ENCODE peak calls at places on chromosomes 6 and 20, in eight cellular contexts. X, B, D, S, K, L, E and V are unnamed samples. For H3K9me3 and H3K4me1, the result is how much of the 10 kb centered on the place peaks cover.

GRCh38 chr20:1588166-1588868 is 30.8 kb upstream of the SIRPD start:
- DNase-seq in K (no peak), E (no peak), L (no peak), D (no peak), X (no peak), S (no peak), B (no peak), V (no peak)

GRCh38 chr6:1865585-1865984 is 255.9 kb downstream of the FOXC1 start:
- DNase-seq in X (no peak), L (no peak), K (no peak), E (no peak), B (no peak), D (no peak), S (no peak), V (no peak)

GRCh38 chr6:32947552-32948465 is 5.1 kb downstream of the HLA-DMA start:
- DNase-seq in X (peak), S (peak), D (no peak), E (no peak), B (no peak), K (peak), L (peak), V (no peak)

GRCh38 chr20:50251992-50252491 is 61.4 kb downstream of the CEBPB start:
- DNase-seq in E (no peak), D (no peak), K (peak), S (no peak), X (no peak), L (no peak), B (no peak), V (no peak)

GRCh38 chr6:146981981-146982380 is 222.2 kb upstream of the STXBP5 start:
- DNase-seq in L (no peak), S (no peak), K (no peak), E (no peak), B (no peak), D (no peak), X (no peak), V (no peak)

GRCh38 chr6:84220809-84221409 is 6.5 kb downstream of the CEP162 start:
- DNase-seq in D (no peak), E (no peak), B (no peak), K (peak), L (no peak), X (peak), S (no peak), V (no peak)

GRCh38 chr6:149053848-149054558 is 263.5 kb upstream of the TAB2 start:
- DNase-seq in S (no peak), E (no peak), X (no peak), D (no peak), B (no peak), L (no peak), K (no peak), V (no peak)

GRCh38 chr6:136922680-136922996 is 537 bp downstream of the SLC35D3 start:
- DNase-seq in S (no peak), K (no peak), X (no peak), E (no peak), L (no peak), B (no peak), D (no peak), V (peak)

GRCh38 chr20:5549200-5549599 is 201.0 kb upstream of the SHLD1 start:
- DNase-seq in B (no peak), K (peak), S (no peak), X (no peak), L (no peak), D (no peak), E (no peak), V (no peak)

GRCh38 chr6:71498643-71499042 is 210.0 kb downstream of the OGFRL1 start:
- DNase-seq in X (no peak), D (no peak), E (no peak), B (no peak), S (no peak), L (no peak), K (no peak), V (no peak)

GRCh38 chr20:35133735-35134134 is 13.4 kb downstream of the EDEM2 start:
- DNase-seq in B (no peak), D (no peak), L (no peak), K (no peak), E (no peak), S (no peak), X (peak), V (no peak)

DNA sequence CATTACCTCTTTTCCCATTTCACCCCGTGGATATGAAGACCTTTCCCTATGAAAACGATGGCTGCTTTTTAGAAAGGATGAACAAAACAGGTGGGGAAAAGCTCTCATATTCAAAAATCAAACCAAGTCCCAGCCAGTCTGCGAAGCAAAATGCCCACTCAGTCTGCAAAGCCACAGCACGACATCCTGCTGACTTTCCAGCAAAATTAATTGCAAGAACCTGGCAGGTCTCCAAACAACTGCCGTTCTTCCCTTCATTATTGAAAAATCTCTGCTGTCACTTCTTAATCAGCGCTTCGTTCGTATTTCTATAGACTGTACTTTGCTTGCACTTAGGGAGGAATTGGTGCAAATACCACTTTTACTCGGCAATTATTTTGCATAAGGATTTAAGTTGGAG is 222.5 kb downstream of the CBLN4 start:
- DNase-seq in S (no peak), E (no peak), L (no peak), D (no peak), B (no peak), X (no peak), K (no peak), V (no peak)
- H3K9me3 ChIP-seq in S (under half), E (under half), L (under half), D (under half), B (under half), X (under half), K (under half), V (under half)

GRCh38 chr6:37982320-37982719 is 162.8 kb downstream of the ZFAND3 start:
- DNase-seq in E (no peak), L (no peak), B (no peak), K (no peak), X (no peak), S (no peak), D (no peak), V (no peak)
- H3K4me1 ChIP-seq in E (under half), L (under half), B (under half), K (under half), X (under half), S (under half), D (half or more), V (half or more)

DNA sequence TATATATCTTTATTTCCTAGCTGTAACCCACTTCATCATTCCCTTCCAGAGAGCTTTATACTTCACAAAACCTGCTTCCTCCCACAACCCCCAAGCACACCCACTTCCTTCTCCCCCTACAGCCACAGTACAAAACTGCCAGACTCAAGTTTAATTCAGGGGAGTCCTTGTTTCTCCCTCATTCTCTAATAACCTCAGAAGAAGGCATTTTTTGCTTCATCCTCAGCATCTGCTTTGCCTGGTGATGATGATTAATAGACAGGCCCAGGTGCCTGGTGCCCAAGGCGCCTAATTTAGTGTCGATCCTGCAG is 414.3 kb downstream of the KIF16B start:
- DNase-seq in E (no peak), L (no peak), X (no peak), B (no peak), S (no peak), K (no peak), D (no peak), V (no peak)
- H3K9me3 ChIP-seq in E (under half), L (under half), X (under half), B (under half), S (under half), K (under half), D (under half), V (under half)

GRCh38 chr20:53654932-53655674 is 61.5 kb upstream of the ZNF217 start:
- DNase-seq in B (no peak), E (no peak), S (no peak), K (no peak), D (no peak), L (no peak), X (peak), V (peak)
- H3K4me1 ChIP-seq in B (under half), E (under half), S (under half), K (under half), D (under half), L (half or more), X (half or more), V (half or more)

DNA sequence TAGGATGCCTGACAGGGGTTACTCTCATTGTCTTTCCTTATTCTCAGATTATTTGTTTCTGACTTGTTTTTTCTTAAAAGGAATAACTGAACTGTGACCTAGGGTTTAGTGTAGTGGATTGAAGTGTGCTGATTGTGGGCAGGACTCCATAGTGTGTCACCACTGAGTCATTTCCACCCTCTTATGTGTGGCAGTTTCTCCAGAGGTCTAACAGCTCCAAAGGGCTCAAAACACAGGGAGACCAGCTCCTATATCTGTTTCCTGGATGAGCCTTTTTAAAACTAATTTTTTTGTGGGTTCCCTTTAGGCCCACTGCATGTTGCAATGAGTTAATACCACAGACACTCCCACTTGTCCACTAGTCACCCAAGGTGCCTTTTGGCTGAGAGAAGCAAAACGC is 951.1 kb upstream of the ADGRB3 start:
- DNase-seq in L (no peak), E (no peak), D (no peak), X (no peak), B (no peak), K (peak), S (no peak), V (no peak)
- H3K9me3 ChIP-seq in L (under half), E (under half), D (under half), X (under half), B (under half), K (under half), S (under half), V (under half)

DNA sequence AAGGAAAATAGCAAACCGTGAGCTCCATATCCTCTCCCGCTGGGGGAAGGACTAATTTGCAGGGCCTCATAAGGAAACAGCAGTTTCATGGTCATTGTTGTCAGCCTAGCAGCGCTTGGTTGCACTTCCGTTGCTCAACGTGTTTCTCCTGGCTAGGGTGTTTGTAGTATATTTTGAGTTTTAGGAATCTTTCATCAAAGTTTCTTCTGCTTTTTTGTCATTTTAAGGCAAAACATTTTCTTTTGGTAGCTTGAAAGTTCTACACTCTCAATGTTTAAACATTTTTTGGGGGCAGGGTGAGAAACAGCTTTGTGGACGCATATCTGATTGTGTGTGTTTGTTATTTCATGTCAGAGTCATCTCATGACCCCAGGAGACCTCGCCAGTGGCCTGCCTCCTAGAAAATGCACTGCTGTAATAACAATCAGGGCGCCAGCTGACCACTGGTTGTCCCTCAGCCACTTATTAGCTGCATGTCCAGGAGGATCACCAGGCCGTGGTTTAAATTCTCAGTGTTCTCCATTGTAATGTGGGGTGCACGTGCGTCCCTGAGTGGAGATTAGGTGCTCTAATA is 20.6 kb downstream of the JARID2 start:
- DNase-seq in D (peak), E (no peak), X (no peak), S (no peak), L (no peak), B (no peak), K (no peak), V (no peak)
- H3K4me1 ChIP-seq in D (half or more), E (half or more), X (under half), S (under half), L (half or more), B (under half), K (under half), V (half or more)